ENCODE peak calls at places on chromosomes 3 and 15, in four cellular contexts. Y, B, C and X are unnamed samples.

GRCh38 chr15:63800245-63800644 is 33.5 kb downstream of the HERC1 start:
- DNase-seq in Y (no peak), B (no peak), C (no peak), X (no peak)

GRCh38 chr3:156488771-156489170 is 66.1 kb downstream of the SSR3 start:
- DNase-seq in Y (no peak), B (no peak), C (no peak), X (no peak)

GRCh38 chr15:74319138-74319460 is 48.3 kb downstream of the CYP11A1 start:
- DNase-seq in Y (no peak), B (no peak), C (no peak), X (no peak)

GRCh38 chr3:58021072-58021959 is 13.1 kb downstream of the FLNB start:
- DNase-seq in Y (no peak), B (no peak), C (no peak), X (peak; percentile 69)

GRCh38 chr3:50661321-50661837 is 13.3 kb upstream of the DOCK3 start:
- DNase-seq in Y (no peak), B (no peak), C (no peak), X (no peak)

GRCh38 chr3:172142074-172143059 is 103.0 kb downstream of the FNDC3B start:
- DNase-seq in Y (no peak), B (no peak), C (no peak), X (no peak)

GRCh38 chr3:179416681-179417080 is 34.6 kb downstream of the GNB4 start:
- DNase-seq in Y (no peak), B (no peak), C (no peak), X (no peak)

GRCh38 chr3:183298708-183299153 is 45.7 kb downstream of the B3GNT5 start:
- DNase-seq in Y (no peak), B (peak; percentile 38), C (no peak), X (peak; percentile 25)